ENCODE peak calls at places on chromosome 6, in nine cellular contexts. R is K562, W is transverse colon, H is sigmoid colon, Q is A549, V is IMR-90, I is vagina, P is right lobe of liver, B is erythroblast. J is an unnamed sample.

GRCh38 chr6:117449549-117450439 is 24.1 kb upstream of the ROS1 start:
- DNase-seq in R (peak), W (peak), H (no peak), Q (no peak), V (peak), I (no peak), P (no peak), B (peak), J (no peak)

GRCh38 chr6:134314236-134314821 is 3.6 kb downstream of the SGK1 start:
- DNase-seq in R (no peak), W (no peak), H (no peak), Q (no peak), V (no peak), I (no peak), P (no peak), B (no peak), J (no peak)

GRCh38 chr6:10951675-10952282 is 64.9 kb downstream of the SYCP2L start:
- DNase-seq in R (peak), W (no peak), H (no peak), Q (peak), V (peak), I (no peak), P (no peak), B (peak), J (peak)

GRCh38 chr6:92376711-92377110 is 1042.6 kb downstream of the EPHA7 start:
- DNase-seq in R (no peak), W (no peak), H (no peak), Q (no peak), V (peak), I (no peak), P (no peak), B (no peak), J (no peak)

GRCh38 chr6:44201200-44201599 is 15.5 kb upstream of the MYMX start:
- DNase-seq in R (peak), W (peak), H (no peak), Q (no peak), V (no peak), I (no peak), P (no peak), B (no peak), J (peak)

GRCh38 chr6:146189131-146189530 is 160.3 kb downstream of the GRM1 start:
- DNase-seq in R (no peak), W (no peak), H (no peak), Q (no peak), V (no peak), I (no peak), P (no peak), B (no peak), J (no peak)

GRCh38 chr6:136643850-136644596 is 93.8 kb upstream of the MAP7 start:
- DNase-seq in R (peak), W (peak), H (peak), Q (peak), V (peak), I (no peak), P (peak), B (peak), J (peak)

GRCh38 chr6:157611406-157611805 is 211.6 kb upstream of the SNX9 start:
- DNase-seq in R (no peak), W (no peak), H (no peak), Q (no peak), V (no peak), I (no peak), P (no peak), B (no peak), J (no peak)

GRCh38 chr6:125503181-125503580 is 201.4 kb upstream of the HDDC2 start:
- DNase-seq in R (no peak), W (no peak), H (no peak), Q (no peak), V (no peak), I (no peak), P (no peak), B (no peak), J (no peak)

GRCh38 chr6:81999826-82000225 is 247.3 kb upstream of the TENT5A start:
- DNase-seq in R (no peak), W (no peak), H (no peak), Q (no peak), V (no peak), I (no peak), P (no peak), B (no peak), J (no peak)

GRCh38 chr6:1856381-1856780 is 246.7 kb downstream of the FOXC1 start:
- DNase-seq in R (no peak), W (peak), H (no peak), Q (no peak), V (peak), I (no peak), P (no peak), B (no peak), J (no peak)

GRCh38 chr6:11040134-11040533 is 4.0 kb downstream of the ELOVL2 start:
- DNase-seq in R (no peak), W (no peak), H (no peak), Q (no peak), V (no peak), I (no peak), P (no peak), B (no peak), J (no peak)

GRCh38 chr6:125002090-125002741 is 40.0 kb downstream of the RNF217 start:
- DNase-seq in R (no peak), W (no peak), H (no peak), Q (no peak), V (peak), I (no peak), P (no peak), B (no peak), J (no peak)

GRCh38 chr6:155444952-155445903 is 10.4 kb downstream of the NOX3 start:
- DNase-seq in R (no peak), W (no peak), H (no peak), Q (no peak), V (no peak), I (no peak), P (no peak), B (no peak), J (no peak)

GRCh38 chr6:169789944-169790927 is 38.8 kb downstream of the ERMARD start:
- DNase-seq in R (peak), W (peak), H (peak), Q (peak), V (peak), I (peak), P (peak), B (peak), J (peak)

GRCh38 chr6:90468080-90468479 is 118.8 kb downstream of the MAP3K7 start:
- DNase-seq in R (peak), W (no peak), H (no peak), Q (no peak), V (peak), I (no peak), P (no peak), B (no peak), J (no peak)

GRCh38 chr6:2460216-2460734 is 214.9 kb upstream of the GMDS start:
- DNase-seq in R (no peak), W (no peak), H (no peak), Q (no peak), V (no peak), I (no peak), P (no peak), B (no peak), J (no peak)

GRCh38 chr6:108295676-108296075 is 822 bp downstream of the AFG1L start:
- DNase-seq in R (no peak), W (no peak), H (no peak), Q (no peak), V (no peak), I (no peak), P (no peak), B (no peak), J (no peak)

GRCh38 chr6:147508073-147508870 is at the start of gene SAMD5:
- DNase-seq in R (peak), W (peak), H (peak), Q (peak), V (peak), I (no peak), P (peak), B (peak), J (peak)

GRCh38 chr6:168120390-168121307 is 41.6 kb upstream of the FRMD1 start:
- DNase-seq in R (no peak), W (no peak), H (peak), Q (no peak), V (no peak), I (peak), P (no peak), B (no peak), J (no peak)

GRCh38 chr6:110816677-110817076 is 1.4 kb upstream of the CDK19 start:
- DNase-seq in R (peak), W (peak), H (no peak), Q (no peak), V (no peak), I (no peak), P (no peak), B (peak), J (no peak)

GRCh38 chr6:148325316-148326068 is 17.1 kb upstream of the SASH1 start:
- DNase-seq in R (no peak), W (no peak), H (no peak), Q (no peak), V (peak), I (no peak), P (no peak), B (no peak), J (no peak)

GRCh38 chr6:159097256-159097655 is 52.5 kb upstream of the TAGAP start:
- DNase-seq in R (no peak), W (no peak), H (no peak), Q (no peak), V (no peak), I (peak), P (no peak), B (no peak), J (no peak)

GRCh38 chr6:25697537-25698340 is 45.7 kb downstream of the SCGN start:
- DNase-seq in R (no peak), W (no peak), H (no peak), Q (no peak), V (no peak), I (no peak), P (no peak), B (peak), J (no peak)

GRCh38 chr6:170087946-170088348 is 202.9 kb downstream of the DLL1 start:
- DNase-seq in R (no peak), W (peak), H (peak), Q (no peak), V (no peak), I (no peak), P (no peak), B (no peak), J (no peak)

GRCh38 chr6:138275976-138276375 is 57.7 kb upstream of the PBOV1 start:
- DNase-seq in R (no peak), W (no peak), H (no peak), Q (no peak), V (no peak), I (no peak), P (no peak), B (no peak), J (no peak)

GRCh38 chr6:75285156-75285639 is 606 bp upstream of the TMEM30A start:
- DNase-seq in R (no peak), W (no peak), H (no peak), Q (no peak), V (no peak), I (no peak), P (no peak), B (no peak), J (no peak)

GRCh38 chr6:108648186-108648585 is 87.5 kb downstream of the FOXO3 start:
- DNase-seq in R (no peak), W (no peak), H (no peak), Q (no peak), V (no peak), I (no peak), P (no peak), B (no peak), J (no peak)

GRCh38 chr6:1388927-1389790 is at the start of gene FOXF2:
- DNase-seq in R (no peak), W (no peak), H (peak), Q (peak), V (no peak), I (no peak), P (no peak), B (no peak), J (no peak)

GRCh38 chr6:40960784-40961430 is 78.1 kb downstream of the UNC5CL start:
- DNase-seq in R (no peak), W (no peak), H (no peak), Q (no peak), V (peak), I (no peak), P (no peak), B (no peak), J (no peak)

GRCh38 chr6:124099520-124099919 is 295.9 kb downstream of the NKAIN2 start:
- DNase-seq in R (no peak), W (no peak), H (no peak), Q (no peak), V (no peak), I (no peak), P (no peak), B (no peak), J (no peak)

GRCh38 chr6:68211242-68211795 is 423.8 kb upstream of the ADGRB3 start:
- DNase-seq in R (no peak), W (no peak), H (no peak), Q (no peak), V (no peak), I (no peak), P (no peak), B (no peak), J (no peak)

GRCh38 chr6:111199935-111200822 is 112.9 kb downstream of the SLC16A10 start:
- DNase-seq in R (no peak), W (no peak), H (no peak), Q (no peak), V (no peak), I (no peak), P (no peak), B (no peak), J (no peak)

GRCh38 chr6:163585932-163586437 is 171.5 kb downstream of the QKI start:
- DNase-seq in R (peak), W (no peak), H (peak), Q (peak), V (peak), I (no peak), P (peak), B (peak), J (peak)
- TF ChIP-seq POLR2A in R (no peak), W (no peak), H (no peak), Q (no peak), V (no peak), I (no peak), P (no peak), B (no peak), J (no peak)

GRCh38 chr6:118744261-118744941 is 93.0 kb upstream of the CEP85L start:
- DNase-seq in R (no peak), W (no peak), H (no peak), Q (no peak), V (peak), I (peak), P (no peak), B (no peak), J (no peak)
- TF ChIP-seq POLR2A in R (no peak), W (no peak), H (no peak), Q (no peak), V (no peak), I (no peak), P (no peak), B (no peak), J (no peak)

GRCh38 chr6:53616450-53617357 is 48.9 kb downstream of the KLHL31 start:
- DNase-seq in R (no peak), W (no peak), H (no peak), Q (peak), V (no peak), I (no peak), P (peak), B (no peak), J (no peak)
- TF ChIP-seq POLR2A in R (no peak), W (no peak), H (no peak), Q (no peak), V (no peak), I (no peak), P (peak), B (no peak), J (no peak)

DNA sequence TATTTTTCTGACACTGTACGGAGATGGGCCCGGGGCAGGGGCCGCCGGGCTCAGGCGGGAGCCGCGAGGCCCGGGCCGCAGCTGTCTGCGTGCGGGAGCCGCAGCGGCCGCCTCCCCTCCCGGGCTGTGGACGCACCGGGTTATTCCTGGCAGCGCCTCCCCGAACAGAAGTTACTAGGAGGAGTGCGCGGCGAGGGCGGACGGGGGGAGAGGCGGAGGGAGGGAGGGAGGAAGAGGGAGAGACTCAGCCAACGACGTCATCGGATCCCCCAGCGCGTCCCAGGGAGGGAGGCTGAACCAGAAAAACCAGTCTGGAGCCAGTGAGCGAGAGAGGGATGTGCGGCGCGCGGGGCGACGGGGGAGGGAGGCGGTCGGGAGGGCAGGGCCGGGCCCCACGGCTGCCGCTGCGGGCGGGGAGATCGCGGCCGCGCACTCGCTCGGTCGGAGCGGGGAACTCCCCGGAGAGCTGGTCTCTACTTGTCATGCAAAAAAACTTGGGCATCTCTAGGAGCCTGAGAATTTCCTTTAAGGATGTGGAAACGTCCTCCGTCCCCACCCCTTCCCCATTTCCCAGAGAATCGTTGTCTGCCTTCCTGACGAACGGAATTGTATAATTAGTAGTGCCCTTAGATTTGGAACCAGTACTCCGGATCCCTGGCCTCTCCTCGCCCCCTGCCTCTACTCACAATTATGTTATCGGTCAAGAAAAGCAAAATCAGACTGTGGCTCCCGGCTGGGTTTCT is 1.4 kb upstream of the HIVEP2 start:
- DNase-seq in R (peak), W (peak), H (peak), Q (peak), V (peak), I (peak), P (peak), B (peak), J (peak)
- TF ChIP-seq POLR2A in R (no peak), W (peak), H (peak), Q (peak), V (peak), I (no peak), P (peak), B (peak), J (peak)

GRCh38 chr6:7137335-7138106 is 29.8 kb downstream of the RREB1 start:
- DNase-seq in R (peak), W (peak), H (peak), Q (no peak), V (peak), I (no peak), P (peak), B (peak), J (peak)
- TF ChIP-seq POLR2A in R (peak), W (peak), H (peak), Q (no peak), V (peak), I (no peak), P (no peak), B (peak), J (peak)

GRCh38 chr6:76867182-76867581 is 596.1 kb downstream of the HTR1B start:
- DNase-seq in R (no peak), W (no peak), H (no peak), Q (no peak), V (no peak), I (no peak), P (no peak), B (no peak), J (no peak)

GRCh38 chr6:76861403-76861802 is 601.9 kb downstream of the HTR1B start:
- DNase-seq in R (peak), W (no peak), H (no peak), Q (no peak), V (no peak), I (no peak), P (no peak), B (peak), J (no peak)

GRCh38 chr6:76866091-76866490 is 597.2 kb downstream of the HTR1B start:
- DNase-seq in R (no peak), W (no peak), H (no peak), Q (no peak), V (no peak), I (no peak), P (no peak), B (no peak), J (no peak)

GRCh38 chr6:76862966-76863365 is 600.3 kb downstream of the HTR1B start:
- DNase-seq in R (no peak), W (no peak), H (no peak), Q (no peak), V (no peak), I (no peak), P (no peak), B (no peak), J (no peak)
- TF ChIP-seq POLR2A in R (no peak), W (no peak), H (no peak), Q (no peak), V (no peak), I (no peak), P (no peak), B (no peak), J (no peak)

J was measured in H54.